ENCODE peak calls at places on chromosome 21, in eight cellular contexts. One of them, this sample, is unnamed.

GRCh38 chr21:46084709-46085108 is 13.2 kb upstream of the COL6A2 start:
- DNase-seq in NCI-H1105: no peak
- DNase-seq in NCI-H1092: no peak
- DNase-seq in mesenteric fat pad: peak; percentile 74
- DNase-seq in left cardiac atrium: no peak
- DNase-seq in HFFc6: no peak
- DNase-seq in cardiac fibroblast: no peak
- DNase-seq in GM10248: no peak
- DNase-seq in this sample: no peak

GRCh38 chr21:30924171-30924680 is 42.8 kb upstream of the KRTAP11-1 start:
- DNase-seq in GM10248: no peak
- DNase-seq in HFFc6: no peak
- DNase-seq in mesenteric fat pad: no peak
- DNase-seq in NCI-H1105: no peak
- DNase-seq in NCI-H1092: no peak
- DNase-seq in cardiac fibroblast: no peak
- DNase-seq in left cardiac atrium: no peak
- DNase-seq in this sample: no peak

GRCh38 chr21:36188081-36188681 is 31.6 kb downstream of the DOP1B start:
- DNase-seq in cardiac fibroblast: no peak
- DNase-seq in NCI-H1092: peak; percentile 45
- DNase-seq in GM10248: no peak
- DNase-seq in mesenteric fat pad: no peak
- DNase-seq in HFFc6: no peak
- DNase-seq in left cardiac atrium: peak; percentile 30
- DNase-seq in NCI-H1105: no peak
- DNase-seq in this sample: no peak

GRCh38 chr21:15841856-15842564 is 112.2 kb downstream of the USP25 start:
- DNase-seq in HFFc6: peak; percentile 72
- DNase-seq in NCI-H1105: no peak
- DNase-seq in GM10248: no peak
- DNase-seq in left cardiac atrium: no peak
- DNase-seq in NCI-H1092: no peak
- DNase-seq in mesenteric fat pad: no peak
- DNase-seq in cardiac fibroblast: peak; percentile 79
- DNase-seq in this sample: peak; percentile 53

GRCh38 chr21:33763573-33763881 is 121.2 kb downstream of the ITSN1 start:
- DNase-seq in NCI-H1105: no peak
- DNase-seq in GM10248: no peak
- DNase-seq in mesenteric fat pad: no peak
- DNase-seq in HFFc6: no peak
- DNase-seq in cardiac fibroblast: no peak
- DNase-seq in left cardiac atrium: no peak
- DNase-seq in NCI-H1092: no peak
- DNase-seq in this sample: no peak

GRCh38 chr21:15031790-15032357 is 32.9 kb downstream of the NRIP1 start:
- DNase-seq in left cardiac atrium: no peak
- DNase-seq in NCI-H1092: no peak
- DNase-seq in NCI-H1105: no peak
- DNase-seq in HFFc6: peak; percentile 45
- DNase-seq in GM10248: no peak
- DNase-seq in cardiac fibroblast: no peak
- DNase-seq in mesenteric fat pad: no peak
- DNase-seq in this sample: no peak

GRCh38 chr21:24941316-24942185 is 665.7 kb downstream of the MRPL39 start:
- DNase-seq in mesenteric fat pad: no peak
- DNase-seq in cardiac fibroblast: no peak
- DNase-seq in NCI-H1092: peak; percentile 6
- DNase-seq in NCI-H1105: no peak
- DNase-seq in HFFc6: no peak
- DNase-seq in GM10248: no peak
- DNase-seq in left cardiac atrium: no peak
- DNase-seq in this sample: no peak

GRCh38 chr21:32132911-32133310 is 145.9 kb downstream of the MIS18A start:
- DNase-seq in GM10248: no peak
- DNase-seq in mesenteric fat pad: no peak
- DNase-seq in NCI-H1105: no peak
- DNase-seq in left cardiac atrium: no peak
- DNase-seq in HFFc6: no peak
- DNase-seq in NCI-H1092: no peak
- DNase-seq in cardiac fibroblast: no peak
- DNase-seq in this sample: no peak

GRCh38 chr21:36860736-36861594 is 105.5 kb downstream of the HLCS start:
- DNase-seq in cardiac fibroblast: peak; percentile 65
- DNase-seq in NCI-H1092: no peak
- DNase-seq in NCI-H1105: no peak
- DNase-seq in left cardiac atrium: no peak
- DNase-seq in GM10248: no peak
- DNase-seq in mesenteric fat pad: no peak
- DNase-seq in HFFc6: peak; percentile 31
- DNase-seq in this sample: no peak

GRCh38 chr21:37619464-37619974 is 252.9 kb downstream of the DYRK1A start:
- DNase-seq in mesenteric fat pad: no peak
- DNase-seq in GM10248: no peak
- DNase-seq in left cardiac atrium: no peak
- DNase-seq in NCI-H1092: no peak
- DNase-seq in NCI-H1105: no peak
- DNase-seq in cardiac fibroblast: no peak
- DNase-seq in HFFc6: no peak
- DNase-seq in this sample: no peak

GRCh38 chr21:46027855-46028493 is 46.4 kb downstream of the COL6A1 start:
- DNase-seq in NCI-H1092: no peak
- DNase-seq in left cardiac atrium: no peak
- DNase-seq in cardiac fibroblast: peak; percentile 85
- DNase-seq in mesenteric fat pad: no peak
- DNase-seq in NCI-H1105: no peak
- DNase-seq in HFFc6: no peak
- DNase-seq in GM10248: no peak
- DNase-seq in this sample: no peak

GRCh38 chr21:41847066-41847804 is 31.9 kb downstream of the PRDM15 start:
- DNase-seq in NCI-H1092: no peak
- DNase-seq in cardiac fibroblast: peak; percentile 8
- DNase-seq in NCI-H1105: no peak
- DNase-seq in GM10248: no peak
- DNase-seq in mesenteric fat pad: no peak
- DNase-seq in left cardiac atrium: no peak
- DNase-seq in HFFc6: no peak
- DNase-seq in this sample: no peak

This sample was measured in amniotic stem cell.